ENCODE peak calls at places on chromosomes 1 and 21, in four cellular contexts. K is H1, I is neuronal stem cell, U is H9. X is an unnamed sample.

GRCh38 chr1:7857951-7858350 is 5.1 kb upstream of the UTS2 start:
- DNase-seq in K (no peak), U (no peak), I (no peak), X (no peak)

GRCh38 chr1:27527857-27528700 is 38.1 kb upstream of the WASF2 start:
- DNase-seq in I (peak), U (peak), K (peak), X (peak)

GRCh38 chr1:167484726-167485125 is 33.6 kb downstream of the CD247 start:
- DNase-seq in U (no peak), K (no peak), I (no peak), X (no peak)

GRCh38 chr1:241736387-241736786 is 84.3 kb downstream of the WDR64 start:
- DNase-seq in I (no peak), U (no peak), K (no peak), X (no peak)

GRCh38 chr1:209659909-209660308 is 7.7 kb upstream of the LAMB3 start:
- DNase-seq in K (no peak), I (no peak), U (no peak), X (no peak)

GRCh38 chr1:151058682-151059341 is 610 bp downstream of the CDC42SE1 start:
- DNase-seq in I (peak), K (peak), U (peak), X (peak)

GRCh38 chr1:114282751-114283403 is 129.2 kb upstream of the SYT6 start:
- DNase-seq in I (peak), K (peak), U (peak), X (peak)

GRCh38 chr1:243415663-243416365 is 160.0 kb downstream of the SDCCAG8 start:
- DNase-seq in K (no peak), U (no peak), I (no peak), X (peak)

GRCh38 chr21:45015469-45015860 is 58.9 kb upstream of the ADARB1 start:
- DNase-seq in U (no peak), K (no peak), I (no peak), X (no peak)

GRCh38 chr1:75328691-75329090 is 194.5 kb downstream of the LHX8 start:
- DNase-seq in U (peak), K (no peak), I (no peak), X (peak)

GRCh38 chr1:234628099-234628498 is 18.1 kb upstream of the IRF2BP2 start:
- DNase-seq in U (no peak), K (no peak), I (no peak), X (no peak)

GRCh38 chr1:204092632-204093420 is 19.9 kb downstream of the SOX13 start:
- DNase-seq in I (no peak), K (no peak), U (no peak), X (no peak)

GRCh38 chr1:212727386-212728181 is 27.9 kb upstream of the BATF3 start:
- DNase-seq in I (no peak), U (no peak), K (no peak), X (no peak)

GRCh38 chr1:155978325-155978972 is at the start of gene ARHGEF2:
- DNase-seq in K (peak), U (peak), I (peak), X (peak)

GRCh38 chr1:242754061-242754648 is 229.7 kb upstream of the PLD5 start:
- DNase-seq in K (no peak), I (no peak), U (no peak), X (no peak)

GRCh38 chr1:230696722-230697432 is 17.0 kb downstream of the AGT start:
- DNase-seq in K (no peak), U (no peak), I (no peak), X (no peak)

DNA sequence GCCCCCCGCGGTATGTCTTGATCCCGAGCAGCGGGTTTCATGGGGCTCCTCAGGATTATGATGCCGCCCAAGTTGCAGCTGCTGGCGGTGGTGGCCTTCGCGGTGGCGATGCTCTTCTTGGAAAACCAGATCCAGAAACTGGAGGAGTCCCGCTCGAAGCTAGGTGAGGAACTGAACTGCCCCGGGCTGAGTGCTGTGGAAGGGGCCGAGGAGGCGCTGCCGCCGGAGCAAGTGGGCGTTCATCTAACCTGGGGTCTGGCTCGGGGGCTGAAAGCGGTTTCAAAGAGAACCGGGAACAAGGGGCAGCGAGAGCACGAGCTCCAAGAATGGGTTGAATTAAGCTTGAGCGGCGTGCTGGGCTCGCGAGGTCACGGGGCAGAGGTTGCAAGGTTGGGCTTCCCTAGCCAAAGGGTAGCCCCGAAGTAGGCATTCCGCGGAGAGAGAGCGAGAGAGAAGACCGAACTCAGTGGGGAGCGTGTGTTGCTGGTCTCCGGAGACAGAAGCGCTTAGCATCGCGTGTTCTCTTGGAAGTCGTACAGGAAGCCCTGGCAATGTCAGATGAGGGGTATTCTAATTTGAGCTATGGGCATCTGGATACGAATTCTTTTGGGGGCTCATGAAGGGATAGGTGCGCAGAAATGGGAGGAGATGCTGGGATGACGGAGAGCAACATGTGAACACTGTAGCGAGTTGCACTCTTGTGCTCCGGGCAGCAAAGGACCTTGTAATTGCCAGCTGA is 732 bp downstream of the HS2ST1 start:
- DNase-seq in I (peak), U (peak), K (peak), X (peak)
- H4K8ac ChIP-seq in I (no peak), U (no peak), K (peak), X (peak)

GRCh38 chr21:39098696-39099111 is 84.5 kb downstream of the PSMG1 start:
- DNase-seq in K (no peak), I (no peak), U (no peak), X (no peak)

GRCh38 chr21:39097981-39098380 is 85.3 kb downstream of the PSMG1 start:
- DNase-seq in K (no peak), U (no peak), I (no peak), X (no peak)

GRCh38 chr21:39096754-39097153 is 86.5 kb downstream of the PSMG1 start:
- DNase-seq in U (peak), K (peak), I (no peak), X (peak)

GRCh38 chr21:39097335-39097861 is 85.9 kb downstream of the PSMG1 start:
- DNase-seq in K (no peak), I (no peak), U (no peak), X (peak)

DNA sequence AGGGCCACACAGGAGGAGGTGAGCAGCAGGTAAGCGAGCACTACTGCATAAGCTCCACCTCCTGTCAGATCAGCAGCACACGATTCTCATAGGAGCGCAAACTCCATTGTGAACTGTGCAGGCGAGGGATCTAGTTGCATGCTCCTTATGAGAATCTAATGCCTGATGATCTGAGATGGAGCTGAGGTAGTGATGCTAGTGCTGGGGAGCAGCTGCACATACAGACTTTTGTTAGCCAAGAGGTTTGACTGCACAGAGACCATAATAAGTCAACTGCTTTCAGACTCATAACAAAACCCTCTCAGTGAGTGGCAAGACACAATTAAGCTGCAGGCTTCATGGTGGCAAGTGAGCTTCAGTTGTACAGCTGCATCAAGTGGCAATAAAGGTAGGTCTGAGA is 83.4 kb downstream of the PSMG1 start:
- DNase-seq in I (no peak), U (no peak), K (no peak), X (no peak)
- H4K8ac ChIP-seq in I (no peak), U (no peak), K (no peak), X (no peak)

GRCh38 chr1:200299571-200299970 is 110.3 kb downstream of the ZNF281 start:
- DNase-seq in I (no peak), K (no peak), U (no peak), X (no peak)

GRCh38 chr1:200301152-200301551 is 108.7 kb downstream of the ZNF281 start:
- DNase-seq in I (no peak), K (no peak), U (no peak), X (no peak)

GRCh38 chr1:200302893-200303250 is 107.0 kb downstream of the ZNF281 start:
- DNase-seq in U (no peak), K (no peak), I (no peak), X (peak)

GRCh38 chr1:200304146-200304545 is 105.7 kb downstream of the ZNF281 start:
- DNase-seq in U (no peak), K (no peak), I (no peak), X (no peak)

GRCh38 chr1:200302192-200302892 is 107.5 kb downstream of the ZNF281 start:
- DNase-seq in U (peak), I (no peak), K (peak), X (peak)
- H4K8ac ChIP-seq in U (no peak), I (no peak), K (no peak), X (no peak)

DNA sequence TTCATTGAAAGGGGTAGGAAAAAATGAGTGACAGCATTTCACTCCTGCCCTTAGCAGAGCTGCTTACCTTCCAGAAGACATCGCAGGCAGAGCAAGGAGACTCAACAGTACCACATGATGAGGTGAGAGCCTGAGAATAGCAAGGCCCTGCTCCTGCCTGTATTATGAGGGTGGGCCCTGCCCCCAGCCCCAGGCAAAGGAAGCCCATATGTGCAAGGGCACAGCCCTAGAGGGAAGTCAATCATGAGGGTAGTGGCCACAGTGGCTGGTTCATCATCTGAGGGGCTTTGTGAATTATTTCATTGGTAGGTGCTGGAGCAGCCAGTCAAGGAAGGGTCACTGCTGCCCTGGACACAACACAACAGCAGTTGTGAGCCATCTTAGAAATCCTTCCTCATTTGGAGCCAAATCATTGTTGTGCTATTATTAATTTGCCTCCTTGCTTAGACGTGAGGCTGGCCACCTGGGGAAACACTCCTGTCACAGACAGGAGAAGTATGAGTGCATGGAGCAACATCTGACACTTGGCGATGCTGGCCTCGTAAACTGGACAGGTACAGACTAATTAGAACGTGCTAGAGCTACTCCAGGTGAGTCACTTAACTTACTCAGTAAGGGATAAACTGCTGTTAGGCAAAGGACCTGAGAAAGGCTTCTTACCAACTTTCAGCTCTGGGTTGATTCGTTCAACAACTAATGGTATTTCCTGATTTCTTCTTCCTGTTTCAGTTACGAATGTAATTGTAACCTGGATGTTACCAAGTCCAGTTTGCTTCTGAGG is 22.7 kb upstream of the ACBD6 start:
- DNase-seq in U (no peak), K (no peak), I (no peak), X (no peak)
- H4K8ac ChIP-seq in U (no peak), K (no peak), I (no peak), X (no peak)

GRCh38 chr1:111628153-111628552 is 8.6 kb downstream of the RAP1A start:
- DNase-seq in U (no peak), I (no peak), K (no peak), X (peak)

GRCh38 chr1:111625263-111625662 is 5.7 kb downstream of the RAP1A start:
- DNase-seq in U (no peak), I (no peak), K (no peak), X (no peak)

GRCh38 chr1:111631502-111631901 is 11.9 kb downstream of the RAP1A start:
- DNase-seq in I (no peak), U (no peak), K (no peak), X (no peak)

GRCh38 chr1:111633736-111634135 is 14.1 kb downstream of the RAP1A start:
- DNase-seq in I (no peak), U (no peak), K (no peak), X (no peak)

DNA sequence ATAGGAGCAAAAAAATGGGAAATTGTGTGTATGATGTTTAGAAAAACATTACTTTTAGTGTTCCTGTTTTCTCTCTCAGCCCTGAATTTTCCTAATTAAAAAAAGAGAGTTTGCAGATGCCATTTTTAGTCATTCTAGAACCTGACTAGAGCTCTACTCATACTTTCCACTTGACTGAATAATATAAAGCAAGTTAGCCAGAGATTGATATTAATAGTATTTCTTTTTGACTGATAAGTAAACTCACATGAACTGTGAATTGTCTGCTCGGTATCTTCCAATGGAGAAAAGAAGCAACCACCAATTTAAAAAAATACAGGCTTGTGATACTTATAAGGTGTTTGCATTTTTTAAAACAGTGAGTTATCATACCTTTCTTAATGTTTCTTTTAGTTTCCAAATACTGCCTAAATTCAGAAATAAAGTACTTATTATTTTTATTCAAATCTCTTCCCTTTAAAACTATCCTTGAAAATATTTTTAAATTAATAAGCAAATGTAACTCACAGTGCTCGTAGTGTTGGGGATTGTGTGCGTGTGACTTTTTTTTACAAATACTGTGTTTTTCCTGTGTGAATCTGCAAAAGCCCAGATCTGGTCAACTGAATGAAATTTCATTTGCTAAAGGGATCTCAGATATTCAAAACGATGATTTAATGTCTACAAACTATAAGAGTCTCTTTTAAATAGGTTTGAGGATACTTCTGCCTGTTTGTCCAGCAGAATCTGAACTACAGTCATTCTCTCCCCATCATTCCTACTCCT is 9.8 kb downstream of the RAP1A start:
- DNase-seq in I (no peak), K (no peak), U (no peak), X (no peak)
- H4K8ac ChIP-seq in I (no peak), K (no peak), U (no peak), X (no peak)

X was measured in mesendoderm.